ENCODE peak calls at places on chromosomes 3 and 15, in nine cellular contexts. T, L, P, J, G, Z, M, U and O are unnamed samples.

GRCh38 chr3:174548841-174549623 is 310.1 kb upstream of the NAALADL2 start:
- DNase-seq in Z (no peak), U (no peak), M (no peak), J (no peak), P (no peak), T (no peak), G (no peak), L (no peak), O (no peak)

GRCh38 chr3:65425880-65426279 is 612.8 kb downstream of the MAGI1 start:
- DNase-seq in Z (no peak), U (peak), G (no peak), M (no peak), T (no peak), L (no peak), J (no peak), P (no peak), O (no peak)

GRCh38 chr3:178446054-178446453 is 90.2 kb upstream of the KCNMB2 start:
- DNase-seq in G (no peak), J (no peak), L (no peak), T (no peak), M (no peak), U (no peak), Z (no peak), P (no peak), O (no peak)

GRCh38 chr3:159711560-159712333 is 276.9 kb upstream of the IL12A start:
- DNase-seq in G (peak), Z (no peak), L (no peak), P (no peak), M (no peak), U (peak), T (no peak), J (no peak), O (no peak)

GRCh38 chr3:43161684-43162512 is 56.0 kb upstream of the POMGNT2 start:
- DNase-seq in L (no peak), M (no peak), U (peak), P (no peak), T (no peak), G (no peak), J (no peak), Z (no peak), O (no peak)

GRCh38 chr15:41865490-41866055 is 26.9 kb downstream of the PLA2G4B start:
- DNase-seq in T (no peak), U (no peak), L (no peak), J (no peak), M (no peak), Z (no peak), G (no peak), P (no peak), O (peak)

GRCh38 chr3:144866504-144866903 is 894.9 kb downstream of the DIPK2A start:
- DNase-seq in U (no peak), L (no peak), Z (no peak), J (no peak), M (no peak), T (no peak), G (no peak), P (no peak), O (no peak)

GRCh38 chr3:102536479-102536878 is 101.7 kb downstream of the ZPLD1 start:
- DNase-seq in U (peak), T (peak), Z (no peak), J (no peak), L (no peak), M (no peak), G (no peak), P (no peak), O (no peak)

GRCh38 chr3:10518506-10519150 is 13.2 kb upstream of the ATP2B2 start:
- DNase-seq in J (no peak), P (peak), M (peak), Z (peak), L (no peak), G (peak), T (no peak), U (no peak), O (peak)

GRCh38 chr15:74869726-74870407 is 3.3 kb downstream of the SCAMP2 start:
- DNase-seq in L (peak), J (no peak), M (peak), P (no peak), T (no peak), Z (peak), G (peak), U (peak), O (no peak)

GRCh38 chr3:136728434-136728833 is 23.7 kb downstream of the STAG1 start:
- DNase-seq in J (no peak), Z (no peak), G (no peak), L (no peak), P (no peak), T (no peak), M (no peak), U (no peak), O (no peak)

GRCh38 chr3:21390136-21390535 is 360.9 kb downstream of the ZNF385D start:
- DNase-seq in T (no peak), J (no peak), U (no peak), Z (no peak), M (no peak), P (no peak), G (no peak), L (no peak), O (no peak)

GRCh38 chr3:177676947-177677587 is 479.8 kb upstream of the TBL1XR1 start:
- DNase-seq in M (no peak), U (no peak), T (no peak), J (no peak), P (no peak), G (no peak), Z (no peak), L (peak), O (no peak)

GRCh38 chr3:139227165-139227564 is 116.7 kb upstream of the MRPS22 start:
- DNase-seq in M (peak), Z (no peak), L (no peak), P (no peak), U (no peak), J (no peak), G (no peak), T (no peak), O (no peak)

GRCh38 chr15:95990833-95991232 is 339.7 kb upstream of the NR2F2 start:
- DNase-seq in L (no peak), T (no peak), Z (no peak), P (no peak), J (no peak), U (no peak), G (no peak), M (no peak), O (no peak)

GRCh38 chr3:69665026-69665739 is 74.1 kb upstream of the MITF start:
- DNase-seq in Z (no peak), L (no peak), M (peak), T (no peak), P (no peak), G (no peak), U (peak), J (no peak), O (peak)

GRCh38 chr3:129312021-129312639 is 33.5 kb downstream of the HMCES start:
- DNase-seq in T (no peak), L (peak), M (no peak), P (no peak), J (no peak), G (no peak), U (no peak), Z (no peak), O (no peak)

GRCh38 chr3:137978328-137978727 is 31.6 kb upstream of the CLDN18 start:
- DNase-seq in J (no peak), M (no peak), Z (no peak), L (no peak), T (no peak), G (no peak), U (no peak), P (no peak), O (no peak)

GRCh38 chr3:188194327-188194726 is 40.4 kb downstream of the LPP start:
- DNase-seq in Z (no peak), J (no peak), G (no peak), T (no peak), U (no peak), M (no peak), L (no peak), P (no peak), O (no peak)

GRCh38 chr3:183233986-183234385 is 19.1 kb upstream of the B3GNT5 start:
- DNase-seq in J (no peak), T (no peak), M (no peak), U (no peak), Z (no peak), G (no peak), L (no peak), P (no peak), O (no peak)

GRCh38 chr3:70358978-70359580 is 46.6 kb upstream of the MDFIC2 start:
- DNase-seq in Z (no peak), U (peak), J (no peak), L (no peak), P (no peak), G (no peak), M (no peak), T (peak), O (no peak)

GRCh38 chr3:29440321-29441019 is 159.6 kb downstream of the RBMS3 start:
- DNase-seq in G (no peak), M (no peak), J (no peak), P (no peak), L (no peak), U (no peak), Z (no peak), T (no peak), O (peak)

GRCh38 chr15:69876030-69876429 is 221.7 kb downstream of the TLE3 start:
- DNase-seq in Z (no peak), G (peak), L (no peak), P (no peak), T (no peak), M (no peak), J (peak), U (peak), O (no peak)

GRCh38 chr15:31274496-31275330 is 51.9 kb upstream of the KLF13 start:
- DNase-seq in G (peak), U (peak), Z (peak), P (peak), M (peak), J (no peak), T (no peak), L (no peak), O (no peak)

GRCh38 chr3:140424726-140425125 is 253.1 kb upstream of the TRIM42 start:
- DNase-seq in G (no peak), M (no peak), T (no peak), J (no peak), Z (no peak), L (no peak), P (no peak), U (no peak), O (no peak)

GRCh38 chr3:31906182-31906581 is 74.9 kb downstream of the OSBPL10 start:
- DNase-seq in G (no peak), T (no peak), M (no peak), L (no peak), Z (no peak), J (no peak), U (no peak), P (no peak), O (no peak)

GRCh38 chr15:35548435-35548834 is 2.5 kb upstream of the DPH6 start:
- DNase-seq in T (no peak), P (no peak), U (no peak), J (peak), G (no peak), M (no peak), L (no peak), Z (no peak), O (no peak)

GRCh38 chr15:60551781-60552161 is 72.8 kb upstream of the ICE2 start:
- DNase-seq in M (no peak), G (no peak), J (no peak), U (no peak), L (no peak), Z (no peak), P (no peak), T (peak), O (no peak)

GRCh38 chr3:53084310-53085001 is 38.6 kb upstream of the SFMBT1 start:
- DNase-seq in J (peak), Z (no peak), L (no peak), G (peak), T (no peak), U (no peak), M (no peak), P (peak), O (no peak)

GRCh38 chr15:59364238-59364637 is 8.4 kb downstream of the MYO1E start:
- DNase-seq in G (no peak), P (no peak), Z (no peak), U (no peak), T (no peak), M (no peak), L (no peak), J (no peak), O (no peak)

GRCh38 chr3:197468866-197469382 is 86.8 kb downstream of the BDH1 start:
- DNase-seq in J (no peak), P (no peak), T (no peak), G (peak), L (peak), Z (no peak), M (peak), U (no peak), O (no peak)

GRCh38 chr15:61057376-61057775 is 171.7 kb downstream of the RORA start:
- DNase-seq in U (no peak), T (no peak), L (no peak), J (no peak), G (no peak), Z (no peak), M (no peak), P (no peak), O (no peak)

GRCh38 chr15:41980654-41981323 is 8.4 kb upstream of the EHD4 start:
- DNase-seq in J (no peak), P (peak), M (peak), G (peak), Z (peak), L (peak), T (no peak), U (no peak), O (peak)

GRCh38 chr15:68583936-68584703 is 5.3 kb downstream of the CORO2B start:
- DNase-seq in L (no peak), J (no peak), M (no peak), G (peak), P (no peak), U (no peak), Z (no peak), T (no peak), O (no peak)

GRCh38 chr3:168322941-168323340 is 227.2 kb upstream of the GOLIM4 start:
- DNase-seq in J (no peak), L (no peak), M (no peak), U (no peak), T (no peak), G (no peak), Z (no peak), P (no peak), O (no peak)

GRCh38 chr3:69864751-69865150 is 125.5 kb downstream of the MITF start:
- DNase-seq in J (no peak), M (no peak), P (no peak), Z (no peak), U (no peak), G (no peak), L (no peak), T (no peak), O (no peak)

GRCh38 chr15:83053151-83053550 is 13.9 kb downstream of the BTBD1 start:
- DNase-seq in U (no peak), Z (no peak), J (no peak), M (no peak), G (no peak), T (no peak), L (no peak), P (no peak), O (no peak)
- TF ChIP-seq POLR2AphosphoS5 in U (no peak), Z (no peak), J (no peak), M (no peak), G (no peak), T (no peak), L (peak), P (no peak), O (no peak)

DNA sequence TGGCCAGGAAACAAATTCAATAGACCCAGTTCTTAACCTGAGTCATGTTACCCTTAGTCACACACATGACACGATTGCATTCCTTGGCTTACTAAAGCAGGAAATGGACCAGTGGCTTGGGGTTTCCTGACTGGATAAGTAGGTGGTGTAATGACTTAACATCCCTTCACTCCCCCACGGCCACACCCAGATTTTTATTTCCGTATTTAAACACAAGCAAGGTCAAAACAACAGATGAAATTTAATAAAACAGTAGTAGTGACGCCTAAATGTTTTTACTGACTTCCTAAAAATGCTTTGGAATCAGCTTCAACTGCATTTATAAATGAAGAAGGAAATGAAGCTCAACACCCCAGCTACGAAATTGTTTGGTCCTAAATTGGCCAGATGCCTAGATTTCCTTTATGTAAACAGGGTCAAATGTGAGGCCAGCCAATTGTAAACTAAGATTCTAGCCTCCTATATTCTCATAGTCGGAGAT is 324.3 kb downstream of the CHST2 start:
- DNase-seq in P (no peak), U (no peak), Z (peak), G (no peak), J (peak), T (peak), M (peak), L (peak), O (peak)
- TF ChIP-seq POLR2AphosphoS5 in P (no peak), U (no peak), Z (peak), G (no peak), J (no peak), T (peak), M (peak), L (peak), O (peak)

GRCh38 chr3:11759996-11760395 is 86.7 kb downstream of the TAMM41 start:
- DNase-seq in M (no peak), P (no peak), U (no peak), L (no peak), J (no peak), T (no peak), Z (no peak), G (no peak), O (no peak)
- TF ChIP-seq POLR2AphosphoS5 in M (no peak), P (no peak), U (no peak), L (no peak), J (no peak), T (no peak), Z (no peak), G (no peak), O (no peak)

GRCh38 chr3:123708531-123708930 is 123.7 kb upstream of the HACD2 start:
- DNase-seq in G (peak), P (no peak), Z (no peak), U (no peak), L (no peak), M (no peak), J (no peak), T (no peak), O (no peak)

GRCh38 chr3:123712077-123712860 is 127.4 kb upstream of the HACD2 start:
- DNase-seq in U (no peak), T (no peak), P (no peak), G (peak), M (no peak), J (no peak), Z (no peak), L (no peak), O (no peak)

GRCh38 chr3:123711356-123711755 is 126.5 kb upstream of the HACD2 start:
- DNase-seq in Z (no peak), G (peak), T (no peak), M (no peak), J (no peak), U (no peak), P (no peak), L (no peak), O (no peak)

GRCh38 chr3:123716421-123716820 is 131.6 kb upstream of the HACD2 start:
- DNase-seq in G (no peak), P (no peak), L (no peak), M (no peak), U (no peak), J (no peak), Z (no peak), T (no peak), O (no peak)

DNA sequence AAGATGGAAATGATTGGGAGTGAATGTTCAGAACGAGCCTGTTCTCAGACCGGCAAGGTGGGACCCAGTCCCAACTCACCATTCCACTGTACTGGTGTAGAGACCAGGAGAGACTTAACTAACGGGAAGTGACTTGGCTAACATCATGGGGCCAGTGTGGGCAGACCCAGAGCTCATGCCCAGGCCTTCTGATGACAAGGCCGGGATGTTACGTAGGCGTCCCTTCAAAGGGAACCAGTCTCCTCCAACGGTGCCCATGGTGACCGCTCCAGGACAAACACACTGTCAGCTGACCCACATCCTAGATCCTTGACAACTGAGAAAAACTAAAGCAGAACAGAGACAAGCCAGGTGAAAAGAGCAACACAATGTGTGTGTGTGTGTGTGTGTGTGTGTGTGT is 128.4 kb upstream of the HACD2 start:
- DNase-seq in T (no peak), U (no peak), P (peak), Z (no peak), G (peak), M (no peak), J (no peak), L (no peak), O (no peak)
- TF ChIP-seq POLR2AphosphoS5 in T (no peak), U (no peak), P (no peak), Z (no peak), G (no peak), M (no peak), J (no peak), L (no peak), O (no peak)